ENCODE peak calls at places on chromosomes 1 and 21, in six cellular contexts. R is left ventricle myocardium inferior, B is DND-41, Q is astrocyte of the spinal cord, H is heart left ventricle, W is IMR-90. T is an unnamed sample.

GRCh38 chr1:186082235-186082937 is 292.7 kb downstream of the TPR start:
- DNase-seq in W (peak; percentile 73), B (no peak), Q (peak; percentile 62), R (peak; percentile 61), H (peak; percentile 80), T (peak; percentile 25)

GRCh38 chr1:23019851-23020625 is 770 bp downstream of the KDM1A start:
- DNase-seq in W (peak; percentile 40), H (no peak), R (peak; percentile 15), B (peak; percentile 49), Q (peak; percentile 53), T (peak; percentile 39)

GRCh38 chr1:28199328-28200233 is 23.1 kb upstream of the PTAFR start:
- DNase-seq in H (no peak), B (no peak), R (no peak), Q (no peak), W (no peak), T (peak; percentile 92)

GRCh38 chr1:79151006-79151796 is 144.7 kb upstream of the ADGRL4 start:
- DNase-seq in Q (peak; percentile 9), W (peak; percentile 32), R (no peak), H (no peak), B (no peak), T (no peak)

GRCh38 chr21:18529253-18529652 is 125.7 kb upstream of the TMPRSS15 start:
- DNase-seq in H (no peak), Q (peak; percentile 95), R (no peak), B (no peak), W (no peak), T (no peak)

GRCh38 chr1:91535441-91535840 is 34.8 kb downstream of the CDC7 start:
- DNase-seq in H (no peak), Q (no peak), B (no peak), W (no peak), R (no peak), T (no peak)

GRCh38 chr1:91712393-91712792 is 173.6 kb downstream of the TGFBR3 start:
- DNase-seq in H (no peak), B (no peak), R (no peak), W (no peak), Q (no peak), T (no peak)

GRCh38 chr1:92784051-92784638 is 763 bp downstream of the EVI5 start:
- DNase-seq in B (peak; percentile 35), R (no peak), H (no peak), Q (peak; percentile 69), W (peak; percentile 61), T (peak; percentile 64)

GRCh38 chr1:207935166-207935583 is 24.2 kb upstream of the CD34 start:
- DNase-seq in R (no peak), W (no peak), Q (no peak), H (no peak), B (no peak), T (no peak)

GRCh38 chr1:104636581-104636980 is 886.9 kb downstream of the AMY1C start:
- DNase-seq in Q (no peak), B (no peak), R (no peak), H (no peak), W (no peak), T (no peak)

GRCh38 chr1:100361249-100362089 is 9.2 kb downstream of the CDC14A start:
- DNase-seq in R (no peak), W (no peak), B (no peak), Q (no peak), H (no peak), T (no peak)

GRCh38 chr1:16139473-16139962 is 16.4 kb downstream of the EPHA2 start:
- DNase-seq in W (peak; percentile 85), H (no peak), Q (peak; percentile 89), B (no peak), R (no peak), T (peak; percentile 52)

GRCh38 chr1:52665173-52666020 is 32.4 kb downstream of the SHISAL2A start:
- DNase-seq in B (no peak), Q (no peak), R (no peak), W (no peak), H (no peak), T (no peak)

GRCh38 chr1:91883470-91883869 is 2.5 kb downstream of the TGFBR3 start:
- DNase-seq in B (no peak), R (no peak), W (peak; percentile 62), H (no peak), Q (peak; percentile 45), T (no peak)

GRCh38 chr1:172287207-172287606 is 133.3 kb upstream of the C1orf105 start:
- DNase-seq in Q (peak; percentile 71), H (peak; percentile 81), R (peak; percentile 60), B (no peak), W (peak; percentile 73), T (no peak)

GRCh38 chr1:4310396-4310923 is 343.9 kb upstream of the AJAP1 start:
- DNase-seq in H (no peak), W (no peak), R (no peak), Q (no peak), B (no peak), T (no peak)

GRCh38 chr1:175978476-175978875 is 228.6 kb downstream of the COP1 start:
- DNase-seq in Q (peak; percentile 24), H (no peak), B (no peak), R (no peak), W (peak; percentile 34), T (no peak)

GRCh38 chr1:176866011-176866410 is 298.5 kb downstream of the ASTN1 start:
- DNase-seq in R (no peak), B (no peak), H (no peak), Q (no peak), W (no peak), T (no peak)

GRCh38 chr1:32413507-32414185 is 19.4 kb upstream of the BSDC1 start:
- DNase-seq in Q (peak; percentile 27), W (peak; percentile 68), H (peak; percentile 39), B (peak; percentile 71), R (peak; percentile 20), T (peak; percentile 85)

GRCh38 chr21:15061747-15062146 is 3.1 kb downstream of the NRIP1 start:
- DNase-seq in H (no peak), Q (no peak), B (no peak), R (no peak), W (no peak), T (no peak)

GRCh38 chr21:15061284-15061683 is 3.5 kb downstream of the NRIP1 start:
- DNase-seq in W (no peak), Q (no peak), B (no peak), H (no peak), R (no peak), T (no peak)

GRCh38 chr21:15063081-15063820 is 1.5 kb downstream of the NRIP1 start:
- DNase-seq in W (peak; percentile 18), R (no peak), Q (peak; percentile 43), B (peak; percentile 20), H (no peak), T (peak; percentile 54)

GRCh38 chr21:15063821-15064575 is 802 bp downstream of the NRIP1 start:
- DNase-seq in W (no peak), B (peak; percentile 29), Q (peak; percentile 38), H (peak; percentile 73), R (peak; percentile 68), T (peak; percentile 29)

GRCh38 chr21:15062566-15062965 is 2.2 kb downstream of the NRIP1 start:
- DNase-seq in B (no peak), H (no peak), R (no peak), Q (peak; percentile 50), W (no peak), T (no peak)
- TF ChIP-seq CTCF in B (peak; percentile 47), H (no peak), R (peak; percentile 28), Q (peak; percentile 2), W (no peak), T (peak; percentile 17)

GRCh38 chr1:18883636-18884418 is 18.5 kb downstream of the ALDH4A1 start:
- DNase-seq in R (peak; percentile 78), H (peak; percentile 67), B (peak; percentile 74), Q (peak; percentile 69), W (peak; percentile 66), T (peak; percentile 86)

GRCh38 chr1:18881642-18882431 is 20.5 kb downstream of the ALDH4A1 start:
- DNase-seq in B (no peak), W (no peak), Q (no peak), H (no peak), R (no peak), T (no peak)

GRCh38 chr1:18883079-18883478 is 19.3 kb downstream of the ALDH4A1 start:
- DNase-seq in H (no peak), Q (no peak), R (no peak), W (no peak), B (no peak), T (no peak)

GRCh38 chr1:18881164-18881563 is 21.2 kb downstream of the ALDH4A1 start:
- DNase-seq in B (no peak), H (no peak), Q (no peak), R (no peak), W (no peak), T (no peak)

DNA sequence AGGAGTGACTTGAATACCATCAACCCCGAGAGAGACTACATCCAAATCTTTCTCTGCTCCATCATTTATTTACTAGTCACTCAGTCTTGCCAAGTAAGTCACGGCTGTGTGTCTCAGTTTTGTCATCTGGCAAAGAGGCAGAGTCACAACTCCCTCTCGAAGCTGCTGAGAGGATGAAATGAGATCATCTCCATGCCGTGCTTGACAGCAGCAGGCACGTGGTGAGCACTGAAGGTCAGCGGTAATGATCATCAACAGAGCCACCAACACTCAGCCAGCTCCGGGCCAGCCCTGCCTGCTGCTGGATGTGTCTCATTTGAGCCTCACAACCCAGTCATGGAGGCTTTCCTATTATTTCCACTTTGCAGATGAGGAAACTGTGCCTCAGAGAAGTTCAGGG is 19.8 kb downstream of the ALDH4A1 start:
- DNase-seq in H (no peak), B (no peak), Q (no peak), W (peak; percentile 45), R (no peak), T (no peak)
- TF ChIP-seq CTCF in H (no peak), B (no peak), Q (no peak), W (no peak), R (no peak), T (no peak)

GRCh38 chr1:204751480-204751879 is 65.9 kb upstream of the LRRN2 start:
- DNase-seq in W (no peak), H (no peak), R (no peak), B (no peak), Q (no peak), T (no peak)

GRCh38 chr1:204754821-204755220 is 69.3 kb upstream of the LRRN2 start:
- DNase-seq in R (no peak), B (no peak), Q (no peak), H (no peak), W (no peak), T (no peak)

GRCh38 chr1:204756349-204756748 is 70.8 kb upstream of the LRRN2 start:
- DNase-seq in Q (no peak), H (no peak), W (no peak), R (no peak), B (no peak), T (no peak)

GRCh38 chr1:204752688-204753040 is 67.1 kb upstream of the LRRN2 start:
- DNase-seq in W (no peak), Q (no peak), H (no peak), R (no peak), B (no peak), T (no peak)

GRCh38 chr1:204751883-204752687 is 66.5 kb upstream of the LRRN2 start:
- DNase-seq in H (no peak), B (no peak), W (no peak), R (no peak), Q (no peak), T (no peak)
- TF ChIP-seq CTCF in H (no peak), B (no peak), W (no peak), R (no peak), Q (no peak), T (no peak)

GRCh38 chr1:153771841-153772593 is 3.2 kb upstream of the SLC27A3 start:
- DNase-seq in Q (no peak), R (no peak), H (no peak), B (no peak), W (no peak), T (peak; percentile 24)
- TF ChIP-seq CTCF in Q (peak; percentile 59), R (peak; percentile 69), H (peak; percentile 45), B (peak; percentile 64), W (peak; percentile 44), T (no peak)

GRCh38 chr1:225845633-225846259 is 35.8 kb downstream of the EPHX1 start:
- DNase-seq in R (peak; percentile 78), B (peak; percentile 61), W (peak; percentile 75), H (peak; percentile 82), Q (peak; percentile 84), T (peak; percentile 44)
- TF ChIP-seq CTCF in R (peak; percentile 82), B (peak; percentile 72), W (peak; percentile 89), H (peak; percentile 63), Q (peak; percentile 91), T (peak; percentile 40)